ENCODE peak calls at places on chromosome 6, in nine cellular contexts. B, S, N, F, Y, X, H, P and W are unnamed samples. For H3K4me1, the result is how much of the 10 kb centered on the place peaks cover.

GRCh38 chr6:31075528-31075927 is 36.8 kb downstream of the C6orf15 start:
- DNase-seq in B (peak), S (no peak), N (no peak), F (no peak), Y (no peak), X (peak), H (no peak), P (no peak), W (no peak)

GRCh38 chr6:108133594-108134179 is 32.1 kb upstream of the NR2E1 start:
- DNase-seq in B (peak), S (peak), N (peak), F (peak), Y (peak), X (peak), H (no peak), P (peak), W (peak)

GRCh38 chr6:143176090-143177021 is 115.7 kb downstream of the AIG1 start:
- DNase-seq in B (peak), S (no peak), N (no peak), F (no peak), Y (no peak), X (peak), H (no peak), P (peak), W (no peak)

GRCh38 chr6:28134015-28134414 is 7.7 kb upstream of the ZKSCAN8 start:
- DNase-seq in B (peak), S (no peak), N (no peak), F (no peak), Y (no peak), X (peak), H (no peak), P (peak), W (no peak)

GRCh38 chr6:106381871-106382270 is 21.4 kb downstream of the CRYBG1 start:
- DNase-seq in B (no peak), S (no peak), N (no peak), F (no peak), Y (no peak), X (peak), H (no peak), P (no peak), W (no peak)

GRCh38 chr6:16761469-16762264 is 407 bp upstream of the ATXN1 start:
- DNase-seq in B (peak), S (peak), N (peak), F (peak), Y (peak), X (peak), H (peak), P (peak), W (peak)

GRCh38 chr6:139943391-139943790 is 568.9 kb upstream of the CITED2 start:
- DNase-seq in B (peak), S (no peak), N (no peak), F (no peak), Y (no peak), X (peak), H (no peak), P (no peak), W (no peak)

GRCh38 chr6:18400831-18401446 is 13.8 kb downstream of the RNF144B start:
- DNase-seq in B (no peak), S (no peak), N (no peak), F (no peak), Y (no peak), X (no peak), H (no peak), P (no peak), W (no peak)

GRCh38 chr6:155406801-155407200 is 48.8 kb downstream of the NOX3 start:
- DNase-seq in B (no peak), S (no peak), N (no peak), F (no peak), Y (no peak), X (no peak), H (no peak), P (no peak), W (no peak)
- TF ChIP-seq CTCF in B (no peak), S (no peak), N (no peak), F (no peak), Y (peak), X (peak), H (no peak), P (no peak), W (no peak)

DNA sequence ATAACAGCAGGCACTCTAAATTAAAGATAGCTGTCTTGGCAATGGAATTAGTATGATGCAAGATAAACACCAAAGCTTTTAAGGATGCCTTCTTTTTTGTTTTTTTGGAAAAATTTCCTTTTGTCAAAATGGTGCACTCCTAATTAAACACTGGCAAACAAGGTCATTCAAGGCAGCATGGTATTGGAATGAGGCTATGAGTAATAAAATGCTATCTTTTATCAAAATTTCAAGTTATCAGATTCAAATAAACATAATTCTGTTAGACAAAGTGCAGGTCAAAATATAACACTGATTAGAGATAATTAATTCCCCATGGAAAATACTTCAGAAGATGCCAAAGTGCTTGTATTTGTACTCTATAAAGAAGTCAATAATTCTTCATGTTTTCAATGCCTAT is 514.1 kb downstream of the TENT5A start:
- DNase-seq in B (no peak), S (no peak), N (no peak), F (no peak), Y (no peak), X (no peak), H (no peak), P (no peak), W (no peak)
- H3K4me1 ChIP-seq in B (under half), S (under half), N (under half), F (under half), Y (under half), X (under half), H (under half), P (under half), W (under half)

GRCh38 chr6:148757944-148758343 is 11.1 kb downstream of the UST start:
- DNase-seq in B (no peak), S (no peak), N (no peak), F (no peak), Y (no peak), X (no peak), H (no peak), P (no peak), W (no peak)

GRCh38 chr6:148758492-148758891 is 11.7 kb downstream of the UST start:
- DNase-seq in B (peak), S (no peak), N (no peak), F (no peak), Y (peak), X (no peak), H (no peak), P (no peak), W (no peak)

GRCh38 chr6:148760143-148760505 is 13.3 kb downstream of the UST start:
- DNase-seq in B (no peak), S (no peak), N (no peak), F (no peak), Y (no peak), X (no peak), H (no peak), P (no peak), W (no peak)

GRCh38 chr6:148760568-148761531 is 14.0 kb downstream of the UST start:
- DNase-seq in B (peak), S (peak), N (peak), F (peak), Y (peak), X (peak), H (peak), P (no peak), W (peak)

GRCh38 chr6:148761532-148761951 is 14.7 kb downstream of the UST start:
- DNase-seq in B (no peak), S (no peak), N (no peak), F (no peak), Y (no peak), X (no peak), H (no peak), P (no peak), W (peak)
- H3K4me3 ChIP-seq in B (no peak), S (no peak), N (peak), F (no peak), Y (no peak), X (no peak), H (no peak), P (no peak), W (peak)

DNA sequence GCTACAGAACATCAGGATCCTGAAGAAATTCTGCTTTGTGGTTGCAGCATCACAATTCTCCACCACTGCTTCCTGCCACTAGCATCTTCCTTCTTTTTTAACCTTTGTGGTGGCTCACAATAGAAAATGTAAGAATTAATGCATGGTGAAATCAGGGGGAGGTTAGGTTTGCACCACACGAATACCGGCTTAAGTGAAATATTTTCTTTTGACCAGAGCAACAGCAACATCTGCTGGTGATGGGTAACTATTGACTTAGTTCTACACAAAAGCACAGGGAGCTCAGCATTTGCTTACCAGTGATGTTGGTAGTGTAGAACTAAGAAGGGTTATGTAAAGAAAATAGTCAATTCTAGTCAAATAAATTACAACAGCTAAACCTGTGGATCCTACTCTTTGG is 280.5 kb downstream of the SYNE1 start:
- DNase-seq in B (peak), S (no peak), N (no peak), F (no peak), Y (no peak), X (peak), H (no peak), P (no peak), W (no peak)
- TF ChIP-seq CTCF in B (peak), S (no peak), N (peak), F (no peak), Y (peak), X (peak), H (no peak), P (peak), W (peak)

GRCh38 chr6:87923389-87924050 is 124.1 kb upstream of the SPACA1 start:
- DNase-seq in B (no peak), S (no peak), N (no peak), F (no peak), Y (no peak), X (no peak), H (no peak), P (no peak), W (no peak)

GRCh38 chr6:87920245-87920644 is 127.4 kb upstream of the SPACA1 start:
- DNase-seq in B (no peak), S (no peak), N (no peak), F (no peak), Y (no peak), X (no peak), H (no peak), P (no peak), W (no peak)

GRCh38 chr6:87922947-87923330 is 124.7 kb upstream of the SPACA1 start:
- DNase-seq in B (no peak), S (no peak), N (no peak), F (no peak), Y (no peak), X (no peak), H (no peak), P (no peak), W (no peak)

GRCh38 chr6:87921034-87921433 is 126.6 kb upstream of the SPACA1 start:
- DNase-seq in B (no peak), S (no peak), N (no peak), F (no peak), Y (no peak), X (no peak), H (no peak), P (no peak), W (no peak)

GRCh38 chr6:87922191-87922946 is 125.3 kb upstream of the SPACA1 start:
- DNase-seq in B (no peak), S (no peak), N (no peak), F (no peak), Y (no peak), X (no peak), H (no peak), P (no peak), W (no peak)
- H3K4me1 ChIP-seq in B (under half), S (under half), N (under half), F (under half), Y (under half), X (under half), H (under half), P (under half), W (under half)

DNA sequence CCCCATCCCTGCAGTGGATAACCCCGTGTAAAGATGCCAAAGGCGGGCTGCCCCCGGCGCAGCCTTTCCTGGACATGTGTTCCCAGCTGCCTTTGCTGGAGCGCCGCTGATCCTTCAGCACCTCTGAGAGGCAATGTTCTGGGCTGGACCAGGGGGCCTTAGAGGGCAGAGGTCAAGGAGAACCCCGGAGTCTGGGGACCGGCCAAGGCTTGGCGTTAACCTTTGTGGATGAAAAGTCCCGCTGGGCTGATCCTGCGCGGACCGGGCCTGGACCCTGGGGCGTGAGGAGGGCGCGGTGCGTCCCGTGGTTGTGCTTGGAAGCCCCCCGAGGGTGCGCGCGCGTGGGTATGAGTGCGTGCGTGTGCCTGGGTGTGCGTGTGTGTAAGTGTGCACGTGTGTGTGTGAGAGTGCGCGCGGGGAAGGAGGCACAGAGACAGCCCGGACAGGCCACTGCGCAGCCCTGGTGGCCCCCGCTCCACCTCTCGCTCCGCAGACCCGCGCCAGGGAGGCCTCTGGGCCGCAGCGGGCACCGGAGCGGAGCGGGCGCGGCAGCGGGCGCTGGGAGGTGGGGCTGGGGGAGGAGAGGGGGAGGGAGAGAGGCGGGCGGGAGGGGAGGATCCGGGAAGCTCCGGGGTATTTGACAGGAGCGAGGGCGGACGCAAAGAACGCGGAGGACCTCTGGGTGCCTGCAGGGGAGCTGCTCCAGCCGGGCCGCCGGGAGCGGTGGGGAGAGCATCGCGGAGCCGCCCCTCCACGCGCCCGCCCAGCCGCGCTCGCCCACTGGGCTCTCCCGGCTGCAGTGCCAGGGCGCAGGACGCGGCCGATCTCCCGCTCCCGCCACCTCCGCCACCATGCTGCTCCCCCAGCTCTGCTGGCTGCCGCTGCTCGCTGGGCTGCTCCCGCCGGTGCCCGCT is at the start of gene SMOC2:
- DNase-seq in B (peak), S (peak), N (peak), F (no peak), Y (peak), X (no peak), H (no peak), P (no peak), W (peak)
- H3K4me3 ChIP-seq in B (peak), S (peak), N (peak), F (peak), Y (peak), X (no peak), H (peak), P (no peak), W (peak)

GRCh38 chr6:70552974-70553373 is 13.8 kb upstream of the SDHAF4 start:
- DNase-seq in B (no peak), S (no peak), N (no peak), F (no peak), Y (no peak), X (no peak), H (no peak), P (no peak), W (no peak)

GRCh38 chr6:70547905-70548304 is 18.8 kb upstream of the SDHAF4 start:
- DNase-seq in B (no peak), S (no peak), N (no peak), F (no peak), Y (no peak), X (no peak), H (no peak), P (no peak), W (no peak)

GRCh38 chr6:70549327-70549726 is 17.4 kb upstream of the SDHAF4 start:
- DNase-seq in B (no peak), S (no peak), N (no peak), F (no peak), Y (no peak), X (peak), H (no peak), P (no peak), W (no peak)

GRCh38 chr6:70551566-70551965 is 15.2 kb upstream of the SDHAF4 start:
- DNase-seq in B (no peak), S (no peak), N (no peak), F (no peak), Y (no peak), X (no peak), H (no peak), P (no peak), W (no peak)

DNA sequence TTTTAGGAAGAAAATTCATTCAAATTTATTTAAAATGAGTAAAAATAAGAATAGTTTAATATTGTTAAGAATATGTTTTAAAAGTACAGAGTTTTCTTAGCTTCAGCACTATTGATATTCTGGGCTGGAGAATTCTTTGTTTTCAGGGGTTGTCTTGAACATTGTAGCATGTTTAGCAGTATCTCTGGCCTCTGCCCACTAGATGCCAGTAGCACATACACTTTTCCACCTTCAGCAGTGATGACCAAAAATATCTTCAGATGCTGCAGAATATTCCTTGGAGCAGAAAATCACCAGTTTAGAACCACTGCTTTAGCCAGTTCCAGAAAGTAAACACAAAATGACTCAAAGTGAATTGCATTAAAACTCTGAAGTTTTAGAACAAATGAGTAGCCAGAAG is 19.4 kb upstream of the SDHAF4 start:
- DNase-seq in B (peak), S (no peak), N (no peak), F (no peak), Y (no peak), X (no peak), H (no peak), P (no peak), W (no peak)
- TF ChIP-seq CTCF in B (peak), S (no peak), N (peak), F (no peak), Y (peak), X (peak), H (peak), P (peak), W (peak)

GRCh38 chr6:45433533-45434400 is 56.0 kb upstream of the SUPT3H start:
- DNase-seq in B (no peak), S (no peak), N (no peak), F (no peak), Y (no peak), X (no peak), H (no peak), P (no peak), W (no peak)
- H3K4me1 ChIP-seq in B (under half), S (under half), N (under half), F (under half), Y (under half), X (under half), H (under half), P (under half), W (under half)

GRCh38 chr6:135179920-135180457 is 1.1 kb upstream of the MYB start:
- DNase-seq in B (no peak), S (no peak), N (no peak), F (no peak), Y (no peak), X (no peak), H (no peak), P (no peak), W (no peak)

GRCh38 chr6:135182993-135183531 is 2.0 kb downstream of the MYB start:
- DNase-seq in B (no peak), S (peak), N (no peak), F (no peak), Y (peak), X (peak), H (no peak), P (no peak), W (no peak)

GRCh38 chr6:135180458-135181332 is at the start of gene MYB:
- DNase-seq in B (peak), S (peak), N (peak), F (no peak), Y (peak), X (peak), H (no peak), P (peak), W (peak)

GRCh38 chr6:135182120-135182992 is 1.2 kb downstream of the MYB start:
- DNase-seq in B (peak), S (no peak), N (no peak), F (no peak), Y (peak), X (peak), H (no peak), P (peak), W (peak)

DNA sequence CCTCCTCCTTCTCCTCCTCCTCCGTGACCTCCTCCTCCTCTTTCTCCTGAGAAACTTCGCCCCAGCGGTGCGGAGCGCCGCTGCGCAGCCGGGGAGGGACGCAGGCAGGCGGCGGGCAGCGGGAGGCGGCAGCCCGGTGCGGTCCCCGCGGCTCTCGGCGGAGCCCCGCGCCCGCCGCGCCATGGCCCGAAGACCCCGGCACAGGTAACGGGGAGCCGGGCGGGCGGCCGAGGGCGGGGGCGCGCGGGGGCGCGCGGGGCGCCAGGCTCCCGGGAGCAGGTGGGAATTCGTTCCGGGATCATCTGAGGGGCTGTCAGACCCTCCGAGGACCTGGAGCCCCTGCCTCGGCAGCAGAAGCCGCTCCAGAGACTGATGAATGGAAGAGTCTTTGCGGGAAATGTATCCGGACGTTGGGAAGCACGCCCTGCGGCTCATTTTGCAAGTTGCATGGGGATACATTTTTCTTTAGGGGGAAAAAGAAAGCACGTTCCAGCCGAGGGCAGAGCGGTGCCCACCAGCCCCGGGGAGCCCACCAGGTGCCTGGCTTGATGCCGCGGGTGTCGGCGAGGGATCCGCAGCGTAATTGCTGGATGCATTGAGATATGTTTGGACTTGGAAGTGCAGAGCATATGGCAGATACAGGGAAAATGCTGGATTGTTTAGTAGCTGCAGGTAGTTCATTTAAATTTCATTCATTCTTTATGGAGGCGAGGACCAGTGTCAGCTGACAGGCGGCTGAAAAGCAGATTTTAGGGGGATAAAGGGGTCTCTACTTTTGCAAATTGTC is 418 bp downstream of the MYB start:
- DNase-seq in B (peak), S (no peak), N (no peak), F (no peak), Y (no peak), X (peak), H (no peak), P (peak), W (peak)
- H3K4me3 ChIP-seq in B (peak), S (peak), N (peak), F (peak), Y (peak), X (peak), H (peak), P (peak), W (peak)

GRCh38 chr6:35046862-35047261 is 94.3 kb downstream of the TCP11 start:
- DNase-seq in B (peak), S (no peak), N (no peak), F (no peak), Y (no peak), X (peak), H (no peak), P (no peak), W (no peak)

GRCh38 chr6:35046098-35046497 is 95.0 kb downstream of the TCP11 start:
- DNase-seq in B (no peak), S (no peak), N (no peak), F (no peak), Y (no peak), X (no peak), H (no peak), P (no peak), W (no peak)

GRCh38 chr6:35043381-35043780 is 97.8 kb downstream of the TCP11 start:
- DNase-seq in B (no peak), S (no peak), N (no peak), F (no peak), Y (no peak), X (no peak), H (no peak), P (no peak), W (no peak)

GRCh38 chr6:35044145-35044745 is 96.9 kb downstream of the TCP11 start:
- DNase-seq in B (peak), S (peak), N (no peak), F (peak), Y (peak), X (peak), H (no peak), P (no peak), W (no peak)

GRCh38 chr6:35044771-35045275 is 96.3 kb downstream of the TCP11 start:
- DNase-seq in B (peak), S (peak), N (no peak), F (peak), Y (no peak), X (peak), H (no peak), P (no peak), W (no peak)
- TF ChIP-seq CTCF in B (no peak), S (no peak), N (no peak), F (no peak), Y (no peak), X (no peak), H (no peak), P (no peak), W (no peak)